ENCODE peak calls at places on chromosomes 7 and 10, in ten cellular contexts. One of them, this sample, is unnamed.

GRCh38 chr7:11985376-11985775 is 153.4 kb upstream of the THSD7A start:
- DNase-seq in SJCRH30: no peak
- DNase-seq in lung: no peak
- DNase-seq in hepatocyte: no peak
- DNase-seq in left lung: no peak
- DNase-seq in left ventricle myocardium inferior: no peak
- DNase-seq in adrenal gland: no peak
- DNase-seq in body of pancreas: no peak
- DNase-seq in PC-9: no peak
- DNase-seq in esophagus squamous epithelium: no peak
- DNase-seq in this sample: no peak

GRCh38 chr7:28726563-28726962 is 231.6 kb downstream of the TRIL start:
- DNase-seq in left lung: no peak
- DNase-seq in PC-9: no peak
- DNase-seq in esophagus squamous epithelium: no peak
- DNase-seq in left ventricle myocardium inferior: no peak
- DNase-seq in hepatocyte: no peak
- DNase-seq in SJCRH30: no peak
- DNase-seq in body of pancreas: no peak
- DNase-seq in lung: no peak
- DNase-seq in adrenal gland: no peak
- DNase-seq in this sample: no peak

GRCh38 chr7:104962781-104963180 is 51.2 kb upstream of the KMT2E start:
- DNase-seq in PC-9: no peak
- DNase-seq in hepatocyte: no peak
- DNase-seq in lung: no peak
- DNase-seq in left ventricle myocardium inferior: no peak
- DNase-seq in esophagus squamous epithelium: no peak
- DNase-seq in adrenal gland: no peak
- DNase-seq in body of pancreas: no peak
- DNase-seq in SJCRH30: no peak
- DNase-seq in left lung: no peak
- DNase-seq in this sample: no peak

GRCh38 chr7:22295402-22296264 is 61.3 kb downstream of the RAPGEF5 start:
- DNase-seq in lung: no peak
- DNase-seq in SJCRH30: no peak
- DNase-seq in PC-9: no peak
- DNase-seq in adrenal gland: no peak
- DNase-seq in esophagus squamous epithelium: no peak
- DNase-seq in body of pancreas: no peak
- DNase-seq in left lung: no peak
- DNase-seq in hepatocyte: no peak
- DNase-seq in left ventricle myocardium inferior: no peak
- DNase-seq in this sample: no peak

GRCh38 chr7:140016540-140016939 is 46.2 kb downstream of the PARP12 start:
- DNase-seq in left lung: no peak
- DNase-seq in adrenal gland: no peak
- DNase-seq in esophagus squamous epithelium: no peak
- DNase-seq in lung: no peak
- DNase-seq in SJCRH30: no peak
- DNase-seq in PC-9: no peak
- DNase-seq in hepatocyte: no peak
- DNase-seq in left ventricle myocardium inferior: no peak
- DNase-seq in body of pancreas: no peak
- DNase-seq in this sample: no peak

GRCh38 chr10:79930267-79930666 is 18.6 kb downstream of the SFTPD start:
- DNase-seq in left lung: no peak
- DNase-seq in lung: peak; percentile 23
- DNase-seq in PC-9: no peak
- DNase-seq in hepatocyte: no peak
- DNase-seq in body of pancreas: no peak
- DNase-seq in left ventricle myocardium inferior: no peak
- DNase-seq in SJCRH30: no peak
- DNase-seq in esophagus squamous epithelium: no peak
- DNase-seq in adrenal gland: no peak
- DNase-seq in this sample: no peak

GRCh38 chr7:55111007-55111406 is 92.2 kb downstream of the EGFR start:
- DNase-seq in PC-9: peak; percentile 71
- DNase-seq in SJCRH30: peak; percentile 63
- DNase-seq in left lung: no peak
- DNase-seq in lung: no peak
- DNase-seq in esophagus squamous epithelium: no peak
- DNase-seq in adrenal gland: no peak
- DNase-seq in left ventricle myocardium inferior: no peak
- DNase-seq in hepatocyte: no peak
- DNase-seq in body of pancreas: no peak
- DNase-seq in this sample: no peak

GRCh38 chr10:86535057-86535882 is 13.7 kb upstream of the WAPL start:
- DNase-seq in SJCRH30: no peak
- DNase-seq in lung: peak; percentile 83
- DNase-seq in body of pancreas: peak; percentile 91
- DNase-seq in esophagus squamous epithelium: no peak
- DNase-seq in left ventricle myocardium inferior: peak; percentile 87
- DNase-seq in hepatocyte: peak; percentile 81
- DNase-seq in PC-9: peak; percentile 74
- DNase-seq in adrenal gland: peak; percentile 94
- DNase-seq in left lung: peak; percentile 83
- DNase-seq in this sample: no peak

GRCh38 chr7:1734331-1734730 is 64.3 kb downstream of the ELFN1 start:
- DNase-seq in PC-9: no peak
- DNase-seq in left lung: no peak
- DNase-seq in body of pancreas: no peak
- DNase-seq in esophagus squamous epithelium: no peak
- DNase-seq in SJCRH30: no peak
- DNase-seq in adrenal gland: no peak
- DNase-seq in left ventricle myocardium inferior: no peak
- DNase-seq in lung: no peak
- DNase-seq in hepatocyte: no peak
- DNase-seq in this sample: no peak

GRCh38 chr7:137760111-137760510 is 86.7 kb downstream of the DGKI start:
- DNase-seq in esophagus squamous epithelium: no peak
- DNase-seq in hepatocyte: peak; percentile 14
- DNase-seq in left ventricle myocardium inferior: no peak
- DNase-seq in left lung: no peak
- DNase-seq in body of pancreas: peak; percentile 61
- DNase-seq in adrenal gland: peak; percentile 32
- DNase-seq in SJCRH30: no peak
- DNase-seq in lung: no peak
- DNase-seq in PC-9: no peak
- DNase-seq in this sample: no peak

GRCh38 chr7:116653204-116653603 is 18.8 kb upstream of the MET start:
- DNase-seq in left lung: no peak
- DNase-seq in SJCRH30: peak; percentile 61
- DNase-seq in lung: no peak
- DNase-seq in hepatocyte: peak; percentile 45
- DNase-seq in PC-9: peak; percentile 45
- DNase-seq in adrenal gland: no peak
- DNase-seq in body of pancreas: no peak
- DNase-seq in esophagus squamous epithelium: no peak
- DNase-seq in left ventricle myocardium inferior: no peak
- DNase-seq in this sample: no peak
- H3K27ac ChIP-seq in left lung: no peak overlapping the region
- H3K27ac ChIP-seq in SJCRH30: peak overlapping the region; percentile 61
- H3K27ac ChIP-seq in lung: peak overlapping the region; percentile 33
- H3K27ac ChIP-seq in hepatocyte: no peak overlapping the region
- H3K27ac ChIP-seq in PC-9: no peak overlapping the region
- H3K27ac ChIP-seq in adrenal gland: no peak overlapping the region
- H3K27ac ChIP-seq in body of pancreas: no peak overlapping the region
- H3K27ac ChIP-seq in esophagus squamous epithelium: peak overlapping the region; percentile 56
- H3K27ac ChIP-seq in left ventricle myocardium inferior: peak overlapping the region; percentile 8
- H3K27ac ChIP-seq in this sample: no peak overlapping the region

DNA sequence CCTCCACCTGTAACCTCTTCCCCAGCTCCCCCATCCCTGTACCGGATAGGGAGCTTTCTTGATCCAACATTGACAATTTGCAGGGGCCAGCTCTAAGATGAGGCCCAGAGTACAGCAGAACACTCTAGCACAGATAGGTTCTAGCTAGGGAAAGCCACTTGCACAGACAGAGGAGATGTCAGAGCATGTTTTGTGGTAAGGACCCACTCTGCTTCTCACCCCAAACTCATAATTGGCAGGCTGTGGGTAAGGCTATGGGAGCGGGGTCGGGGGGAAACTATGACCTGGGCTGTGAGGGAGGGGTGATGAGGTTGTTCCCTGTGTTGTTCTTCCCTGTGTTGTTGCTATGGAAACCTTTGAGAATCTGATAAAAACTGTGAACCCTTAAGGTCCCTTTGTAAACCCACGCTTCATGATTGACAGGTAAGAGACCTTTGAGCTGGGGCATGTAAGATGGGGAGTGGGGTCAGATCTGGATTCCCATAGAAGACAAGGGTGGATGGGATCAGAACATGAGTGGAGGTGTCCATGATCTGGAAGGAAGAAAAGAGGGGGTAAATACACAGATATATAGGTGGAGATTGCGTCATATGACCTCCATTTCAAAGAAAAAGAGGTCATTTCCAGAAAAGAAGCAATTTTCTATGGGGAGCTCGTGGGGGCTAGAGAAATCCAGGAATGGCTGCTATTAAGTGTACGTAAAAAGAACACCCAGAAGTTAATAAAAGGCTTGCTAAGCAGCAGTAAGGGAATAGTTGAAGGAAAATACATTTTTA is 4.0 kb downstream of the CALD1 start:
- DNase-seq in esophagus squamous epithelium: no peak
- DNase-seq in adrenal gland: no peak
- DNase-seq in left ventricle myocardium inferior: no peak
- DNase-seq in SJCRH30: no peak
- DNase-seq in hepatocyte: no peak
- DNase-seq in body of pancreas: no peak
- DNase-seq in PC-9: no peak
- DNase-seq in left lung: no peak
- DNase-seq in lung: no peak
- DNase-seq in this sample: no peak
- H3K27ac ChIP-seq in esophagus squamous epithelium: peak overlapping the region; percentile 90
- H3K27ac ChIP-seq in adrenal gland: no peak overlapping the region
- H3K27ac ChIP-seq in left ventricle myocardium inferior: peak overlapping the region; percentile 89
- H3K27ac ChIP-seq in SJCRH30: no peak overlapping the region
- H3K27ac ChIP-seq in hepatocyte: no peak overlapping the region
- H3K27ac ChIP-seq in body of pancreas: no peak overlapping the region
- H3K27ac ChIP-seq in PC-9: no peak overlapping the region
- H3K27ac ChIP-seq in left lung: no peak overlapping the region
- H3K27ac ChIP-seq in lung: no peak overlapping the region
- H3K27ac ChIP-seq in this sample: no peak overlapping the region

DNA sequence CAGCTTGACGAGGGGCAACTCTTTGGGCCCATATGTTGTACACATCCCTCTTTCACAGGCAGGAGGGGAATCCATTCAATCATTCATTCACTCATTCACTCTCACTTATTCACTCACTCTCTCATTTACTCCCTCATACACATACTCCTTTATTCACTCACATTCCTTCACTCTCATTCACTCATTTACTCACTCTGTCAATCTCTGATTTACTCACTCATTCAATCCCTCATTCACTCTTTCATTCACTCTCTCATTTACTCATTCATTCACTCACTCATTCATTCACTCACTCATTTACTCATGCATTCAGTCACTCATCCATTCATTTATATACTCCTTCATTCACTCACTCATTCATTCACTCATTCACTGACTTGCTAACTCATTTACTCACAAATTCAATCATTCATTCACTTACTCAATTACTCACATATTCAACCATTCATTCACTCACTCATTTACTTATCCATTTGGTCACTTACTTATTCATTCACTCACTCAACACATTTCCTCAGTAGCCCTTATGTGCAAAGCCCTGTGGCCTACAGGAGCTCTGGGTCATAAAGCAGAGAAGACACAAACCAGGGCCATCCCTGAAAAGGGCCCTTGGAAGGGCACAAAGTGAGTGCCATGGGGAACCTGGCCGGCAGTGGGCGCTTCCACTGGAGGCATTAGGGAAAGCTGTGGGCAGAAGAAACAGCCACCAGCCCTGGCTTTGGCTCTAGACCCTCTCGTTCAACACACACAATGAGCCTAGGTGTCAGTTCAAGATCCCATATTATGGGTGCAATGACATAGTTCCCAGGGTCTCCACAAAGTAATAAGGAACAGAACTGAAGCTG is 26.0 kb downstream of the HIP1 start:
- DNase-seq in lung: no peak
- DNase-seq in adrenal gland: no peak
- DNase-seq in left lung: no peak
- DNase-seq in body of pancreas: no peak
- DNase-seq in left ventricle myocardium inferior: no peak
- DNase-seq in hepatocyte: no peak
- DNase-seq in PC-9: no peak
- DNase-seq in SJCRH30: no peak
- DNase-seq in esophagus squamous epithelium: no peak
- DNase-seq in this sample: no peak
- H3K27ac ChIP-seq in lung: no peak overlapping the region
- H3K27ac ChIP-seq in adrenal gland: no peak overlapping the region
- H3K27ac ChIP-seq in left lung: peak overlapping the region; percentile 88
- H3K27ac ChIP-seq in body of pancreas: no peak overlapping the region
- H3K27ac ChIP-seq in left ventricle myocardium inferior: peak overlapping the region; percentile 90
- H3K27ac ChIP-seq in hepatocyte: peak overlapping the region; percentile 85
- H3K27ac ChIP-seq in PC-9: no peak overlapping the region
- H3K27ac ChIP-seq in SJCRH30: peak overlapping the region; percentile 41
- H3K27ac ChIP-seq in esophagus squamous epithelium: peak overlapping the region; percentile 39
- H3K27ac ChIP-seq in this sample: no peak overlapping the region

GRCh38 chr7:107938448-107939250 is 47.7 kb downstream of the DLD start:
- DNase-seq in SJCRH30: no peak
- DNase-seq in left ventricle myocardium inferior: peak; percentile 44
- DNase-seq in PC-9: no peak
- DNase-seq in lung: no peak
- DNase-seq in esophagus squamous epithelium: no peak
- DNase-seq in hepatocyte: no peak
- DNase-seq in body of pancreas: no peak
- DNase-seq in adrenal gland: no peak
- DNase-seq in left lung: no peak
- DNase-seq in this sample: no peak
- H3K27ac ChIP-seq in SJCRH30: peak overlapping the region; percentile 7
- H3K27ac ChIP-seq in left ventricle myocardium inferior: peak overlapping the region; percentile 69
- H3K27ac ChIP-seq in PC-9: no peak overlapping the region
- H3K27ac ChIP-seq in lung: peak overlapping the region; percentile 10
- H3K27ac ChIP-seq in esophagus squamous epithelium: peak overlapping the region; percentile 75
- H3K27ac ChIP-seq in hepatocyte: peak overlapping the region; percentile 72
- H3K27ac ChIP-seq in body of pancreas: no peak overlapping the region
- H3K27ac ChIP-seq in adrenal gland: peak overlapping the region; percentile 45
- H3K27ac ChIP-seq in left lung: peak overlapping the region; percentile 58
- H3K27ac ChIP-seq in this sample: no peak overlapping the region

This sample was measured in substantia nigra.